ENCODE peak calls at places on chromosomes 12 and 14, in five cellular contexts. Q, V, S, R and M are unnamed samples.

GRCh38 chr14:28949503-28949902 is 182.9 kb downstream of the FOXG1 start:
- DNase-seq in S (no peak), Q (no peak), R (no peak), V (no peak), M (no peak)

GRCh38 chr12:19692566-19692965 is 253.3 kb downstream of the AEBP2 start:
- DNase-seq in R (no peak), V (no peak), Q (no peak), S (no peak), M (no peak)

GRCh38 chr12:6980075-6980474 is 9.4 kb downstream of the EMG1 start:
- DNase-seq in Q (no peak), V (no peak), S (no peak), R (no peak), M (no peak)

GRCh38 chr12:131511391-131511802 is 199.5 kb upstream of the SFSWAP start:
- DNase-seq in V (no peak), R (peak), Q (peak), S (peak), M (no peak)

GRCh38 chr12:81859521-81859920 is 100.4 kb upstream of the PPFIA2 start:
- DNase-seq in Q (no peak), S (no peak), V (no peak), R (peak), M (no peak)

GRCh38 chr12:19908825-19909224 is 459.5 kb upstream of the PDE3A start:
- DNase-seq in V (no peak), Q (peak), S (no peak), R (no peak), M (no peak)

GRCh38 chr14:42872775-42873174 is 1266.1 kb downstream of the LRFN5 start:
- DNase-seq in R (no peak), S (no peak), Q (no peak), V (no peak), M (no peak)

GRCh38 chr14:106564058-106564643 is 1037.8 kb downstream of the TMEM121 start:
- DNase-seq in S (no peak), V (peak), Q (peak), R (no peak), M (peak)

GRCh38 chr14:89184952-89185351 is 232.1 kb downstream of the FOXN3 start:
- DNase-seq in V (no peak), S (no peak), R (no peak), Q (no peak), M (no peak)

GRCh38 chr12:100348657-100349454 is 8.0 kb upstream of the SLC17A8 start:
- DNase-seq in Q (peak), S (no peak), R (peak), V (peak), M (no peak)

GRCh38 chr12:75602111-75602510 is 90.7 kb upstream of the KRR1 start:
- DNase-seq in S (no peak), V (no peak), Q (no peak), R (no peak), M (no peak)

GRCh38 chr12:91893476-91893875 is 252.2 kb downstream of the BTG1 start:
- DNase-seq in S (no peak), V (no peak), R (no peak), Q (no peak), M (no peak)

GRCh38 chr12:51898937-51899336 is 8.4 kb upstream of the ACVRL1 start:
- DNase-seq in R (peak), Q (no peak), S (no peak), V (no peak), M (no peak)

GRCh38 chr14:73717247-73717646 is 3.1 kb upstream of the PNMA1 start:
- DNase-seq in V (no peak), S (no peak), R (no peak), Q (no peak), M (no peak)

GRCh38 chr12:12812605-12813119 is 484 bp upstream of the DDX47 start:
- DNase-seq in V (no peak), Q (no peak), R (no peak), S (no peak), M (peak)

GRCh38 chr12:39503445-39503844 is 60.5 kb upstream of the KIF21A start:
- DNase-seq in Q (no peak), V (peak), S (no peak), R (peak), M (no peak)

GRCh38 chr14:58166005-58166983 is 14.3 kb upstream of the ARMH4 start:
- DNase-seq in S (no peak), Q (peak), V (peak), R (peak), M (peak)

DNA sequence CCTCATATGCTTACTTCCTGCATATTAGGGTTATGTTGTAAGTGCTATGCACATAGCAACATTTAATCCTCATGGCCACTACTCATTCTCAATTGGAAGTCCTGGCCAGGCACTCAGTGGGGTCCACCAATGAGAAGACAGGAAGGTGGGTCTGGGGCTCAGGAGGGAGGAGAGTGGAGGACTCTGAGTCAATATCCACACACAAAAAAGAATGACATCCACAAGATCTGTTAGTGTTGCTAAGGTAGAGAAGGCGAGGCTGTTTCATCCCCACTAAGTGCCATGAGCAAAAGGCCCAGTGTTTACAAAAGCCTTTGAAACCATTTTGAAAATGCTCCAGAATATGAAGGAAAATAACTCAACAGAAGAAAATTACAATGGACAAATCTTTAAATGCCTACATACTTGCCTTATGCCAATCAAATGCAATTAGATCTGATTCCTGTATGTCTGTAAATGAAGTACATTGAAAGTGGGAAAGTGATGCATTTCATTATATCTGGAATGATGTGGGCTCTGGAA is 54.0 kb downstream of the EID3 start:
- DNase-seq in V (peak), Q (no peak), R (peak), S (no peak), M (no peak)
- TF ChIP-seq MYC in V (no peak), Q (no peak), R (no peak), S (no peak), M (no peak)

GRCh38 chr12:47349770-47350408 is 270.1 kb upstream of the AMIGO2 start:
- DNase-seq in R (peak), Q (no peak), S (no peak), V (no peak), M (no peak)
- TF ChIP-seq MYC in R (no peak), Q (no peak), S (no peak), V (no peak), M (no peak)

GRCh38 chr14:61190341-61190740 is 90.8 kb downstream of the TMEM30B start:
- DNase-seq in S (no peak), Q (no peak), R (no peak), V (no peak), M (no peak)

GRCh38 chr14:61196034-61196433 is 85.1 kb downstream of the TMEM30B start:
- DNase-seq in Q (no peak), S (no peak), V (no peak), R (no peak), M (no peak)

GRCh38 chr14:61191751-61192150 is 89.4 kb downstream of the TMEM30B start:
- DNase-seq in R (no peak), V (no peak), S (no peak), Q (no peak), M (no peak)

GRCh38 chr14:61193471-61193870 is 87.7 kb downstream of the TMEM30B start:
- DNase-seq in Q (no peak), V (no peak), R (no peak), S (no peak), M (no peak)

DNA sequence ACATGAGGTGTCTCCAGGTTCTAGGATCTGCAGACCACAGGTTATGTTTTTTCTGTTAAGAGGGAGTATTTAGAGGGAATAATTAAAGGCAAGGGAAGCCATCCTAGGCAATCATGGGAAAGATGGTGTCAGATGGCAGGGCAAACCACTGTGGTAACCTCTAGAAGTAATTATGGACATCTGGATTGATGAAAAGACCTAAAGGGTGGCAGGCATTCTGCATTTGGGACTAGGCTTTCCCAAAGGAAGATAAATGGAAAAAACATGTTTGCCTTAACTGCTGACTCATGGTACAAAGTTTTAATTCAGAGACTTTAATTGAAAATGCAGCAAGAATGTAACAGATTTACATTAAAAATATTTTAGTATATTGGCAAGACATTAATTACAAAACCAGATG is 88.2 kb downstream of the TMEM30B start:
- DNase-seq in V (no peak), S (no peak), Q (no peak), R (no peak), M (no peak)
- TF ChIP-seq MYC in V (no peak), S (no peak), Q (no peak), R (no peak), M (no peak)

GRCh38 chr12:104342147-104342546 is 38.6 kb downstream of the EID3 start:
- DNase-seq in S (no peak), R (no peak), Q (no peak), V (no peak), M (no peak)

GRCh38 chr12:104340917-104341611 is 37.5 kb downstream of the EID3 start:
- DNase-seq in S (no peak), V (no peak), Q (no peak), R (no peak), M (no peak)

GRCh38 chr12:104340177-104340576 is 36.6 kb downstream of the EID3 start:
- DNase-seq in R (peak), S (no peak), V (no peak), Q (no peak), M (no peak)

GRCh38 chr12:104337030-104337558 is 33.6 kb downstream of the EID3 start:
- DNase-seq in Q (no peak), V (no peak), R (no peak), S (no peak), M (no peak)

DNA sequence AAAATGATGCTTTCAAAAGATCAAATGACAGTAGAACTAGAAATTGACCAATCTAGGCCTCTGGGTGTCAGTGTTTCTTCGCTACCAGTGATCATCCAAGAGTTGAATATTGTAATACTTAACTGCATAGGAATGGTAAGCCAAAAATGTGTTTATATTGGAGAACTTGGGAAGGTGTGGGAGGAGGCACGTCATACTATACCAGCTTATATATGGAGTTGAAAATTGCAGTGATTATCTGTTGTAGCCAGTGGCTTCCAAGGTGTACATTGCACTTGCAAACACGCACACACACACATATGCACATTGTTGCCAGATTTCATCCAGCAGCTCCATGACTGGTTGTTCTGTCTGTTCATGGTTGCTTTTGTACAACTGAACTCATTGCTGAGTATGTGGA is 36.1 kb downstream of the EID3 start:
- DNase-seq in S (no peak), Q (no peak), V (no peak), R (no peak), M (no peak)
- TF ChIP-seq MYC in S (no peak), Q (no peak), V (no peak), R (no peak), M (no peak)

GRCh38 chr14:99625476-99625875 is 19.5 kb upstream of the HHIPL1 start:
- DNase-seq in V (no peak), Q (no peak), R (no peak), S (no peak), M (no peak)

GRCh38 chr14:99626041-99626648 is 18.8 kb upstream of the HHIPL1 start:
- DNase-seq in V (no peak), R (no peak), Q (no peak), S (no peak), M (no peak)

GRCh38 chr14:99627100-99627499 is 17.8 kb upstream of the HHIPL1 start:
- DNase-seq in V (no peak), R (no peak), S (no peak), Q (no peak), M (no peak)

GRCh38 chr14:99628832-99629618 is 15.9 kb upstream of the HHIPL1 start:
- DNase-seq in V (peak), Q (peak), R (peak), S (no peak), M (peak)

DNA sequence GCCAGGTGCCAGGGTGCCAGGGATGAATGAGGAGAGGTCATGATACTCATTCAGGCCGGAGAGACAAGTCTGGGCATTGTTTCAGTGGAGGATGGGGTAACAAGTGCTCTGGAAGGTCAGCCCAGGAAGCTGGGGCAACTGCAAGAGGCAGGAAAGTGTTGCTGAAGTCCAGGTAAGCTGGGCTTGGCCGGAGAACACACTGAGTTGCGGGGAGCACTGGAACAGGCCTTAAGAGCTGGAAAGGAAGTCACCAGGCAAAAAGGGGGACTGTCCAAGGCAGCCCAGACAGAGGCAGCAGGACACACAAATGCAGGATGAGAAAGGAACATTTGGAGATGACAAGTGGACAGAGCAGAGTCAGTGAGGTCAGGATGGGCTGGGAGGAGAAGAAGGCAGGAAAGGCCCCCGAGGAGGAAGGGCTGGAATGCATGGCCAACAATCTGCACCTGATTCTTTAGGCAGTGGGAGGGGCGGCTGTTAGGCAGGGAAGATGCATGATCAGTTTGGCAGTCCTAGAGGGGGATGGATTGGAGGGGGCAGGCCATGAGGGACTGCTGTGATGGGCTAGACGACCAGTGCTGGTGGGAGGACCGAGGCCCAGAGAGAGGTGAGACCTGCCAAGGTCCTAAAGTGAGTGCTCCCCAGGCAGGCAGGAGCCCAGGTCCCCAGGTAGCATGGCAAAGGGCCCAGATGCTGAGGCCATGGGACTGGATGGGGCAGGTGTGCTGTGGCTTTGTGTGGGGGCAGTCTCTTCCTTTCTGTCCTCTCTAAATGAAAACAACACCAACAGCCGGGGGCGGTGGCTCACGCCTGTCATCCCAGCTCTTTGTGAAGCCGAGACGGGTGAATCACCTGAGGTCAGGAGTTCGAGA is 17.2 kb upstream of the HHIPL1 start:
- DNase-seq in S (no peak), R (no peak), Q (no peak), V (no peak), M (no peak)
- TF ChIP-seq MYC in S (no peak), R (no peak), Q (no peak), V (no peak), M (no peak)

GRCh38 chr14:102392506-102392905 is 29.8 kb downstream of the TECPR2 start:
- DNase-seq in S (no peak), Q (no peak), R (no peak), V (no peak), M (no peak)
- TF ChIP-seq MYC in S (no peak), Q (no peak), R (no peak), V (no peak), M (no peak)

DNA sequence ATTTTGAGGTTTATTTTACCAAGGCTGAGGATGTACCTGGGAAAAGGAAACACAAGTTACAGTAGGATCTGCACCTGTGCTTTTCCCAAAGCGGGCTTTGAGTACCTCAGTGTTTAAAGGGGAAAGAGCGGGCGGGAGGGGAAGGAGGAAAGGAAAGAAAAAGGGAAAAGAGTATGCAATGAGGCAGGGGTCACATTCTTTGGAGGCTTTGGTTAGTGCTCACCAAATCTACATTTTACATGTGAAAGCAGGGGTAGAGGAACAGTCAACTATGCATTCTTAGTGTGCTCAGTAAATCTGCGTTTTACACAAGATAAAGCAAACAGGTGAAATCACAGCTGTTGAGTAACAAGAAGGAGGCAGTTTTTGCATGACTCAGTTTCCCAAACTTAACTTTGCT is 242.2 kb downstream of the TMEM132C start:
- DNase-seq in R (no peak), S (no peak), Q (no peak), V (no peak), M (no peak)
- TF ChIP-seq MYC in R (no peak), S (no peak), Q (no peak), V (no peak), M (no peak)

DNA sequence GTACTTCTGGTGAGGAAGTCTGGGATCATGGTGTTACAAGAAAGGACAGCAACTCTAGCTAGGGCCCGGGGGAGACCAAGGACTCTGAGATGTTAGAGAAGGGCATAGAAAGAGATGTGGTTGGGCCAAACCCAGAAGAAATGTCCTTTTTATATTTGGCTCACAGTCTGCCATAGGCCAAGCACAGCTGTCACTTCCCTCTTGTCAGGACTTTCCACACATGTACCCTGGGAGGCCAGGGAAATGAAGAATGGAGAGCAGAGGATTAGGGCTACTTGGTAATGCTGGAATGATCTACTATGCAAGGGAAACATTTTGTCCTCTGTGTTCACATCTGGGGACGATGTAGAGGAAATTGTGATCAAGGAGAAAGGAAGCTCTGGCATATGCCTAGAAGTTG is 9.2 kb downstream of the MYO1A start:
- DNase-seq in S (no peak), Q (no peak), V (no peak), R (no peak), M (no peak)
- TF ChIP-seq MYC in S (no peak), Q (no peak), V (no peak), R (no peak), M (no peak)

GRCh38 chr12:124637586-124637985 is 70.2 kb upstream of the NCOR2 start:
- DNase-seq in S (no peak), Q (no peak), V (no peak), R (no peak), M (no peak)
- TF ChIP-seq MYC in S (no peak), Q (no peak), V (no peak), R (no peak), M (no peak)

GRCh38 chr14:76546426-76547221 is 170.7 kb downstream of the ESRRB start:
- DNase-seq in R (peak), S (no peak), Q (peak), V (peak), M (peak)

GRCh38 chr14:76551116-76551515 is 175.2 kb downstream of the ESRRB start:
- DNase-seq in S (no peak), V (no peak), R (no peak), Q (no peak), M (no peak)

GRCh38 chr14:76551906-76552305 is 176.0 kb downstream of the ESRRB start:
- DNase-seq in V (no peak), R (no peak), Q (no peak), S (no peak), M (no peak)

DNA sequence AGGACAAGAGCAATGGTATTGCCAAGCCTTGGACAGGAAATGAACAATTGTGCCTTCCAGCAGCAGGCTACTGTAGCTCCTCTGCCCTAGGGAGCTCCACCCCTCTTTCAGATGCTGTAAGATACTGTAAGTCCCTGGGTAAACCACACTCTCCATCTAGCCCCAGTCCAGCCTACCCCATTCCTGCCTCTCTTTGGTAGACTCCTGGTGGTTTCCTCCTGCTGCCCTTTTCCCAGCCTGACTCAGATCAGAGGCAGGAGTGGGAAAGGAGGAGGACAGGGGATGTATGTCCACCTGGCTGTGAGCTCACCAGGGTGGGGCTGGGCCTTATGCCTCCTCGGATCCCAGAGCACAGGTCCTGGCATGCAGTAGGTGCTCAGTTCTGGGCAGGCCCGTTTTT is 174.6 kb downstream of the ESRRB start:
- DNase-seq in R (no peak), S (no peak), Q (peak), V (no peak), M (no peak)
- TF ChIP-seq MYC in R (no peak), S (no peak), Q (no peak), V (no peak), M (no peak)